ENCODE peak calls at places on chromosomes 11 and 22, in four cellular contexts. L is GM12891, U is K562, K is SK-N-SH. T is an unnamed sample.

GRCh38 chr11:77705195-77705876 is 67.7 kb upstream of the CLNS1A start:
- DNase-seq in L (no peak), U (peak), K (no peak), T (no peak)

GRCh38 chr22:27045103-27045940 is 387.9 kb downstream of the MIAT start:
- DNase-seq in L (no peak), U (no peak), K (no peak), T (no peak)

GRCh38 chr11:64239662-64240466 is 1.0 kb upstream of the FKBP2 start:
- DNase-seq in L (no peak), U (no peak), K (no peak), T (no peak)

GRCh38 chr11:35558468-35558867 is 33.1 kb upstream of the PAMR1 start:
- DNase-seq in L (no peak), U (no peak), K (no peak), T (no peak)

GRCh38 chr11:91585035-91585801 is 639.4 kb upstream of the FAT3 start:
- DNase-seq in L (no peak), U (no peak), K (no peak), T (no peak)

GRCh38 chr11:78595431-78596130 is 20.9 kb upstream of the NARS2 start:
- DNase-seq in L (no peak), U (no peak), K (no peak), T (no peak)

GRCh38 chr11:48880021-48880441 is 103.7 kb downstream of the TRIM51G start:
- DNase-seq in L (no peak), U (no peak), K (no peak), T (no peak)

GRCh38 chr11:64878223-64878493 is 263 bp downstream of the EHD1 start:
- DNase-seq in L (no peak), U (no peak), K (no peak), T (no peak)

GRCh38 chr11:2509481-2510001 is 64.7 kb downstream of the KCNQ1 start:
- DNase-seq in L (no peak), U (peak), K (peak), T (no peak)

GRCh38 chr11:1514349-1515061 is 27.9 kb upstream of the MOB2 start:
- DNase-seq in L (no peak), U (no peak), K (peak), T (no peak)

GRCh38 chr11:103700605-103701004 is 335.8 kb upstream of the DDI1 start:
- DNase-seq in L (no peak), U (no peak), K (no peak), T (no peak)

GRCh38 chr11:19077965-19078364 is 17.4 kb upstream of the MRGPRX2 start:
- DNase-seq in L (no peak), U (no peak), K (no peak), T (no peak)

GRCh38 chr11:69356703-69357457 is 62.9 kb downstream of the MYEOV start:
- DNase-seq in L (no peak), U (no peak), K (no peak), T (no peak)

GRCh38 chr11:65555693-65556231 is 2.4 kb downstream of the LTBP3 start:
- DNase-seq in L (no peak), U (peak), K (peak), T (no peak)

DNA sequence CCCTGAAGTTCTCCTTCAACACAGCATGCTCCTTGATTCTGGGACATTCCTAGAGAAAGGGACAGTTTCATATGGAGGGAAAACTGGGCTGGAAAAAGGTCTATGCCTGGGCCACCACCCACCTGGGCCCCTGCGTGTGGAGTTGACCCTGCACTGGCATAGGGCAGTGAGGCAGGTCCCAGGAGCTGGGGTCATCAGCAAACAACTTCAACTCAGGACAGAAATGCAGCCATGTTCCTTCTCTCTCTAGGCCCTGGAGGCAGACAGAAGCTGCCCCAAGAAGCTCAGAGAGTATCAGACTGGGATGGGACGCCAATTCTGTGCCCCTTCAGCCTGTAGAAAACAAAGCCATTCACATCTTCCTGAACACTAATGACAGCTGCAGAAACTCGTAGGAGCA is 34.9 kb downstream of the RTL6 start:
- DNase-seq in L (no peak), U (no peak), K (no peak), T (no peak)
- TF ChIP-seq TAF1 in L (no peak), U (no peak), K (no peak), T (no peak)

DNA sequence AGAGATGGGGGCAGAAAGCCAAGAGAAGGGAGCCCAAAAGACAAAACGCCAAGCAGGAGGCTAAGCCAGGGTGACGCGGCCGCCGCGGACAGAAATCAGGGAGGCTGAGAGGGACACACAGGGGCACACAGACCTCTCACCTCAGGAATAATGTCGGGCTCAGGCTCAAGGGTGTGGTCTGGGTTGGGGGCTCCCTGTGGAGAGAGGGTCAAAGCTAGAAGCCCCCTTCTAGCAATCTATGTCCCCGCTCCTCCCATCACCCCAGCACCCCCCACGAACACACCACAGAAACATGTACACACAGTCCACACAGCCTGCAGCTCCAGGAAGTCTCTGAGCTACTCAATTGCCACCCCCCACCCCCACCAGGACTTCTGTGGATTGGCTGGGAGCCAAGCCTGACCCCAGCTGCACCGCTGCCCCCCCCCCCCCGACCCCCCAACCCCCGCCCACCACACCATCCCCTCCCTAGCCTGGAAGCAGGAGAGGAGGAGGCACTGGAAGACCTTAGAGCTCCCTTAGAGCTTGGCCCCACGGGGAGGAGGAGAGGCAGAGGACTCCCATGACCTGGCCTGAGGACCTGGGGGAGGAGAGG is 6.9 kb downstream of the BCL9L start:
- DNase-seq in L (no peak), U (no peak), K (no peak), T (no peak)
- TF ChIP-seq TAF1 in L (no peak), U (no peak), K (no peak), T (no peak)

GRCh38 chr11:107665016-107665415 is 46.8 kb downstream of the SLN start:
- DNase-seq in L (no peak), U (no peak), K (no peak), T (no peak)
- TF ChIP-seq TAF1 in L (no peak), U (no peak), K (no peak), T (no peak)

GRCh38 chr11:70897429-70897828 is 354.9 kb downstream of the SHANK2 start:
- DNase-seq in L (no peak), U (no peak), K (no peak), T (no peak)

GRCh38 chr11:70899616-70900015 is 352.8 kb downstream of the SHANK2 start:
- DNase-seq in L (no peak), U (no peak), K (no peak), T (no peak)

GRCh38 chr11:70906101-70906500 is 346.3 kb downstream of the SHANK2 start:
- DNase-seq in L (no peak), U (no peak), K (no peak), T (no peak)

GRCh38 chr11:70900540-70900939 is 351.8 kb downstream of the SHANK2 start:
- DNase-seq in L (no peak), U (no peak), K (no peak), T (no peak)

GRCh38 chr11:70901951-70902521 is 350.3 kb downstream of the SHANK2 start:
- DNase-seq in L (no peak), U (no peak), K (no peak), T (no peak)
- TF ChIP-seq TAF1 in L (no peak), U (no peak), K (no peak), T (no peak)

T was measured in GM12892.